ENCODE peak calls at places on chromosomes 16 and 17, in five cellular contexts. A, M, H, I and T are unnamed samples.
A peak's percentile ranks its signal among the peaks of the same experiment; 100 is the strongest.

GRCh38 chr17:49471089-49471683 is 23.9 kb upstream of the NGFR start:
- ATAC-seq in A (no peak), M (peak; percentile 18), H (no peak), I (peak; percentile 58), T (no peak)

GRCh38 chr16:14015461-14015860 is 55.7 kb upstream of the MRTFB start:
- ATAC-seq in A (no peak), M (peak; percentile 6), H (no peak), I (no peak), T (no peak)

GRCh38 chr16:65285128-65286120 is 163.6 kb upstream of the CDH11 start:
- ATAC-seq in A (no peak), M (no peak), H (no peak), I (no peak), T (no peak)

GRCh38 chr17:6392609-6393367 is 42.1 kb downstream of the AIPL1 start:
- ATAC-seq in A (no peak), M (no peak), H (peak; percentile 34), I (no peak), T (no peak)

GRCh38 chr17:63338272-63338671 is 107.8 kb downstream of the CYB561 start:
- ATAC-seq in A (no peak), M (no peak), H (no peak), I (no peak), T (no peak)

GRCh38 chr17:37770631-37771518 is 26.0 kb upstream of the HNF1B start:
- ATAC-seq in A (peak; percentile 77), M (peak; percentile 60), H (peak; percentile 91), I (peak; percentile 48), T (no peak)

GRCh38 chr16:15976929-15977637 is 27.7 kb downstream of the ABCC1 start:
- ATAC-seq in A (no peak), M (no peak), H (no peak), I (peak; percentile 93), T (peak; percentile 78)

GRCh38 chr16:86363836-86364618 is 146.3 kb upstream of the FOXF1 start:
- ATAC-seq in A (no peak), M (no peak), H (no peak), I (no peak), T (peak; percentile 86)

GRCh38 chr17:60905709-60906108 is 228.1 kb downstream of the BCAS3 start:
- ATAC-seq in A (no peak), M (no peak), H (no peak), I (no peak), T (no peak)

GRCh38 chr16:82627811-82628339 is 1.1 kb downstream of the CDH13 start:
- ATAC-seq in A (no peak), M (no peak), H (no peak), I (peak; percentile 3), T (no peak)

GRCh38 chr16:84815446-84815845 is 4.3 kb upstream of the CRISPLD2 start:
- ATAC-seq in A (no peak), M (no peak), H (no peak), I (no peak), T (no peak)

GRCh38 chr16:84817206-84817605 is 2.6 kb upstream of the CRISPLD2 start:
- ATAC-seq in A (no peak), M (no peak), H (no peak), I (no peak), T (no peak)

GRCh38 chr16:84816023-84816422 is 3.8 kb upstream of the CRISPLD2 start:
- ATAC-seq in A (no peak), M (no peak), H (no peak), I (no peak), T (no peak)

GRCh38 chr16:84817613-84818012 is 2.2 kb upstream of the CRISPLD2 start:
- ATAC-seq in A (no peak), M (no peak), H (no peak), I (no peak), T (no peak)

GRCh38 chr16:84816485-84816884 is 3.3 kb upstream of the CRISPLD2 start:
- ATAC-seq in A (no peak), M (no peak), H (no peak), I (no peak), T (no peak)
- H3K27ac ChIP-seq in A (no peak overlapping the region), M (no peak overlapping the region), H (no peak overlapping the region), I (no peak overlapping the region), T (no peak overlapping the region)

DNA sequence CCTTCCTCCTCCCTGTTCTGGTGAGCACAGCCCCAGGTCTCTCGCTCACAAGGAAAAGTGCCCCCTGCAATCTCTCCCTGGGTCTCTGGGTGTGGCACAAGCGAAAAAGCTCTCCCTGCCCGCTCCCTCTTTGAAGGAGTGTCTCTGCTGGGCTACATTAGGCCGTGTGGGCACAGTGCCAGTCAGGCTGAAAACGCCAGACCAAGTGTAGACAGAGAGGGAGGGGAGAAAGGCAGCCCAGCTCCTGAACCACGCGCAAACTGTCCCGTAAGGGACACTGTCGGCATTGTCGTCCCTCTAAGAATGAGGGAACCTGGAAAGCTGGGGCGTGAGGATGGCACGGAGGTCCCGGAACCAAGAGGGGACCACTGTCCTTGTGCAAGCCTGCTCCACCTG is 3.9 kb downstream of the SMIM5 start:
- ATAC-seq in A (no peak), M (no peak), H (no peak), I (no peak), T (no peak)
- TF ChIP-seq CTCF in A (no peak), M (no peak), H (no peak), I (no peak), T (no peak)

GRCh38 chr17:57890857-57891232 is 41.0 kb upstream of the MRPS23 start:
- ATAC-seq in A (no peak), M (peak; percentile 33), H (peak; percentile 15), I (no peak), T (no peak)
- TF ChIP-seq POLR2AphosphoS5 in A (no peak), M (no peak), H (no peak), I (no peak), T (no peak)

GRCh38 chr16:27428035-27428785 is 26.2 kb downstream of the IL21R start:
- ATAC-seq in A (no peak), M (no peak), H (peak; percentile 71), I (no peak), T (no peak)
- H3K27ac ChIP-seq in A (no peak overlapping the region), M (no peak overlapping the region), H (no peak overlapping the region), I (no peak overlapping the region), T (no peak overlapping the region)

DNA sequence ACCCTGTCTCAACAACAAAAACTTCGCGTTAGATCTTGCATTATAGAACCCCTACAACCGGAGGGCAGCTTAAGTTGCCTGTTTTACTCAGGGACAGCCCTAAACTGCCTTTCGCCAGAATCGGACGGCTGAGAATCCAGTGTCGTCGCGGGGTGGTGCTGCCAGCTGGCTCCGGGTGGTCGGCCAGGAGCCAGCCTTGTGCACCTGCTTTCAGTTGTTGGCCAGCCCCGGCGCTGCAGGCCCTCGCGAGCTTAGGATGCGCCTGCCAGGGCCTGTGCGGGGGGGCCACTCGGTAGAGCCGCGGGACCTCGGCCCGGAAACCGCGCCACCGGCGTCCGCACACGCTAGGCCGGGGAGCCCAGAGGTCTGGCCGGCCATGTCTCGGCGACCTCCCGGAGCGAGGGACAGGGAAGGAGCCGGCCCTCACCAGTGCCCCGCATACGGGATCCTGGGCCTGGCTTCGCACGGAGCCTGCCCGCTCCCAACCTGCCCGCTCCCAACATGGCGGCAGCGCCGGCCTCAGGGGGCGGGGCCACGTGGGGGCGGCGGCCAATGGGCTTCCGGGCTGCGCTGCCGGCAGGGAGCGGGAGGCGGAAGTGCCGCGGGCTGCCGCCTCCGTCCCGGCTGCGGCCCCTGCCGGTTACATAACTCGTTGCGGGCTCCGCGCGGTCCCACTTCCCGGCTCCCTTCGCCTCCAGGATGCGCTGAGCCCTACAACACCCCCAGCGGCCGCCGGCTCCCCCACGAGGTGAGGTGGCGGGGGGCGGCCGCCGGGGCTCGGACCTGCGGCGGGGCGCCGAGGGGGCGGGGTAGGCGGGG is 14.2 kb downstream of the NAA60 start:
- ATAC-seq in A (peak; percentile 98), M (peak; percentile 95), H (peak; percentile 91), I (peak; percentile 99), T (peak; percentile 96)
- TF ChIP-seq CTCF in A (peak; percentile 79), M (peak; percentile 76), H (no peak), I (peak; percentile 55), T (no peak)

GRCh38 chr17:50541916-50542688 is 4.9 kb upstream of the SPATA20 start:
- ATAC-seq in A (peak; percentile 95), M (peak; percentile 89), H (peak; percentile 74), I (peak; percentile 97), T (peak; percentile 92)
- TF ChIP-seq POLR2AphosphoS5 in A (no peak), M (no peak), H (peak; percentile 91), I (peak; percentile 61), T (peak; percentile 64)

GRCh38 chr17:48037924-48038323 is 327 bp upstream of the COPZ2 start:
- ATAC-seq in A (no peak), M (peak; percentile 67), H (no peak), I (peak; percentile 33), T (peak; percentile 37)

GRCh38 chr17:48038687-48039086 is 1.1 kb upstream of the COPZ2 start:
- ATAC-seq in A (no peak), M (no peak), H (no peak), I (no peak), T (no peak)

GRCh38 chr17:48031966-48032365 is 5.6 kb downstream of the COPZ2 start:
- ATAC-seq in A (no peak), M (no peak), H (no peak), I (no peak), T (no peak)

GRCh38 chr17:48036693-48037035 is 933 bp downstream of the COPZ2 start:
- ATAC-seq in A (peak; percentile 75), M (no peak), H (no peak), I (peak; percentile 11), T (peak; percentile 2)

DNA sequence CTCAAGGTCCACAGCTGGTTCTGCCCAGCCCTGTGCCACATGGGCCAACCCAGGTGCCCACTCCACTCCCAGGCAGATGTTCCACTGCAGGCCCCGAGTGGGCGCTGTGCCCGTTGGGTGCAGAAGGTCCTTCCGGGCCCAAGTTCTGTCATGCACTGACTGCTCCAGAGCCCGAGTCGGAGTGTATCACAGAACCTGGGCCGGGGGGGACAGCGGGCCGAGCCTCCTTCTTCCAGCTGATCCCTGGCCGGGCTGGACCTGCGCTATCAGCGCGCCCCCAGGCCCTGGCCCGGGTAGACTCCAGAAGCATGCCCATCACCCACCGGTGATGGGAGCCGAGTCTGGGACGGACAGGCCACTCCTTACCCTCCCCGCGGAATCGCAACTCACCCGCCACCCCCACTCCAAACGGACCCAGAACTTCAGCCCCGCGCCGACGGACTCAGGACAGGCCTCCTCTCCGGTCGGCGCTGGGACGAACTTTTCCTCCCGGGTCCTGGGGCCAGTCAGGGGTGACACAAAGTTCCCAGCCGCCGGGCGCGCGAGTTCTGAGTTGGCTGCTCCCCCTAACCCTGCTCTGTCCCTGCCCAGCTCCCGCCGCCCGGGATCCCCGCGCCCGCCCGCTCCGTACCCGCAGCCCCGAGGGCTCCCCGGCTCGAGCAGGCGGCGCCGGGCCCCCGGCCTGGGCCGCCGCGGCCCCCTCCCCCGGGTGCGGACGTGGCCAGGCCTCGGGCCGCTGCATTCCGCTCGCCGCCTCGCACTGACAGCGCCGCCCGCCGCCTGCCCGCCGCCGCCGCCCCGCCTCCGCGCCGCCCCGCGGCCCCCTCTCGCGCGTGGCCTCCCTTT is at the start of gene COPZ2:
- ATAC-seq in A (no peak), M (peak; percentile 87), H (peak; percentile 25), I (peak; percentile 85), T (peak; percentile 83)
- H3K27ac ChIP-seq in A (no peak within 1 kb of the TSS), M (peak within 1 kb of the TSS; percentile 25), H (no peak within 1 kb of the TSS), I (peak within 1 kb of the TSS; percentile 54), T (peak within 1 kb of the TSS; percentile 64)